ENCODE peak calls at places on chromosomes 7 and 10, in four cellular contexts. C is SK-N-SH, S is skeletal muscle cell, J is neuronal stem cell. E is an unnamed sample.

GRCh38 chr10:1726861-1727260 is 10.5 kb downstream of the ADARB2 start:
- DNase-seq in C (no peak), J (no peak), S (no peak), E (no peak)

GRCh38 chr7:142303650-142304049 is 45.8 kb upstream of the PRSS58 start:
- DNase-seq in S (no peak), J (no peak), C (peak), E (peak)

GRCh38 chr10:59791602-59792001 is 38.3 kb upstream of the MRLN start:
- DNase-seq in S (no peak), C (no peak), J (no peak), E (no peak)

GRCh38 chr10:63133787-63134557 is 844 bp downstream of the NRBF2 start:
- DNase-seq in J (no peak), S (no peak), C (no peak), E (no peak)

GRCh38 chr7:121012170-121012874 is 23.8 kb downstream of the CPED1 start:
- DNase-seq in J (no peak), S (no peak), C (no peak), E (no peak)

GRCh38 chr10:73591578-73591902 is 398 bp upstream of the USP54 start:
- DNase-seq in C (no peak), S (no peak), J (peak), E (no peak)

GRCh38 chr7:148650232-148650858 is 48.4 kb upstream of the CUL1 start:
- DNase-seq in J (no peak), S (peak), C (no peak), E (no peak)

GRCh38 chr7:12713625-12714435 is 26.4 kb downstream of the ARL4A start:
- DNase-seq in C (no peak), J (no peak), S (no peak), E (no peak)

GRCh38 chr10:31353574-31353973 is 34.6 kb downstream of the ZEB1 start:
- DNase-seq in S (peak), C (no peak), J (no peak), E (peak)

GRCh38 chr7:121530251-121531174 is 134.4 kb upstream of the FAM3C start:
- DNase-seq in J (no peak), C (no peak), S (peak), E (no peak)

GRCh38 chr10:78815702-78816334 is 252.9 kb upstream of the ZMIZ1 start:
- DNase-seq in C (no peak), J (no peak), S (no peak), E (no peak)

GRCh38 chr7:17380696-17381662 is 82.5 kb downstream of the AHR start:
- DNase-seq in S (peak), J (no peak), C (no peak), E (no peak)

GRCh38 chr7:40542982-40543741 is 408.4 kb downstream of the SUGCT start:
- DNase-seq in J (no peak), S (no peak), C (peak), E (no peak)

GRCh38 chr10:5434017-5434753 is 21.8 kb downstream of the NET1 start:
- DNase-seq in J (no peak), C (peak), S (peak), E (peak)

GRCh38 chr10:17232276-17232987 is 4.4 kb downstream of the VIM start:
- DNase-seq in S (no peak), J (no peak), C (no peak), E (no peak)
- H3K4me3 ChIP-seq in S (peak), J (peak), C (peak), E (no peak)

GRCh38 chr10:119368991-119369869 is 161.9 kb downstream of the GRK5 start:
- DNase-seq in C (no peak), S (no peak), J (no peak), E (no peak)

GRCh38 chr10:119368581-119368980 is 161.2 kb downstream of the GRK5 start:
- DNase-seq in J (no peak), C (no peak), S (no peak), E (no peak)

GRCh38 chr10:119370046-119370770 is 162.8 kb downstream of the GRK5 start:
- DNase-seq in J (no peak), C (no peak), S (peak), E (no peak)

GRCh38 chr10:119371704-119372663 is 164.6 kb downstream of the GRK5 start:
- DNase-seq in J (no peak), C (no peak), S (no peak), E (no peak)

DNA sequence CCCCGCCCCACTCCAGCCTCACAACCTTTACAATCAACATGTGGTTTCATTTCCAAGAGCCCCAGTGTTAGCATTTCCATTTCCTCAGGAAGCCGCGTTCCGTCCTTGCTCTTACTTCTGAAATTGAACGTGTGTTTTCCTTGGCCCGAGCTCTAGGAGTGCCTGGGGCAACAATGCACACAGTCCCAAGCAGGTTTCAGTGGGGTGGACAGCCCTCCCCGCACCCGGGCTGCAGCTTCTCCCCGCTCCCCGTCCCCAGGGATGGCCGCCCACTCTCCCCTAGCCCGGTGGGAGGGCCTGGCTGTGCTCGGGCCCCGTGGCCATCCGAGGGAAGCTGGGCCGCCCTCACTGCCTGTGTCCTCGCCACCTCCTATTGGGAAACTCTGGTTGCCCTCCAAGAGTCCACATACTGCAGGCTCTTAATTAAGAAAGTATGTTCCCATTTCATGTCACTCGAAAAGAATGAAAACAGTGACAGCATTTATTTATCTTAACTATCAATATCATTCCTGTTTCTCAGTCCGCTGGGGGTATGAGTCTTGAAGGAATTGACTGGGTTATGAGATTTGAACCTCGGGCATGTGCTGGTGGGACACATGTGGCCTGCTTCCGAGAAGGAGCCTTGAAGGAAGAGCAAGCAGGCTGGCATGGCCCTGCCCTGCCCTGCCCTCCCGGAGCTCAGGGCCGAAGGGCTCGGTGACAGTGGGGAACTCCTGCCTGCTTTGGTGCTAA is 163.8 kb downstream of the GRK5 start:
- DNase-seq in C (peak), S (peak), J (no peak), E (no peak)
- H3K4me3 ChIP-seq in C (no peak), S (no peak), J (no peak), E (no peak)

GRCh38 chr10:22478555-22479334 is 133.4 kb downstream of the SPAG6 start:
- DNase-seq in C (no peak), S (no peak), J (no peak), E (no peak)
- H3K4me3 ChIP-seq in C (no peak), S (no peak), J (no peak), E (no peak)

GRCh38 chr10:94364480-94364879 is 1.7 kb upstream of the NOC3L start:
- DNase-seq in S (no peak), C (no peak), J (no peak), E (no peak)

GRCh38 chr10:94358480-94358879 is 4.3 kb downstream of the NOC3L start:
- DNase-seq in C (no peak), J (no peak), S (peak), E (no peak)

GRCh38 chr10:94363251-94363565 is 469 bp upstream of the NOC3L start:
- DNase-seq in C (no peak), S (no peak), J (no peak), E (no peak)

GRCh38 chr10:94362360-94363250 is at the start of gene NOC3L:
- DNase-seq in C (peak), S (peak), J (peak), E (peak)

GRCh38 chr10:94361161-94361794 is 1.5 kb downstream of the NOC3L start:
- DNase-seq in C (peak), J (no peak), S (no peak), E (peak)
- H3K4me3 ChIP-seq in C (peak), J (peak), S (peak), E (peak)

DNA sequence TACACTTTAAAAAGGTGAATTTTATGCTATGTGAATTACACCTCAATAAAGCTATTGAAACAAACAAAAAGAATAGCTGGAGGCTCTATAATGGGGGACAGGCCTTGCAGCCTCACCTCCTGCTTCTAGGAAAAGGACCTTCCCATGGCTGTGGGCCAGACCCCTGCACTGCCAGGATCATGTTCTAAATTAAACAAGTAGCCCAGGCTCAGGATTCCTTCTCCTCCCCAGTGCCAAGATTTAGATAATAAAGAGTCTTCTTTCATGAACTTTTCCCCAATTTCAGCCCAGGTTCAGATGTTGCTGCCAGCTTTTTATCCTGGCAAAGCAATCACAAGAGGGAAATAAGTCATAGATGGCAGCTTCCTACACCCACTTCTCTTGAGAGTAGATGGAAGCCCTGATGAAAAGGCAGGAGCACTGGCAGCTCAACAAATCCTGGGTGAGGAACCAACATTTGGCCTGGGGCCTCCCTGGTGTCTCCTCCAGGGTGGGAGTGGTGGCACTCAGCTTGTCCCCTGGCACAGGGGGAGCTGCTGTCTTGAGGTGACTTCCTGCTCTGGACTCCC is 22.2 kb upstream of the CAMK2B start:
- DNase-seq in C (no peak), J (no peak), S (no peak), E (no peak)
- H3K4me3 ChIP-seq in C (no peak), J (no peak), S (no peak), E (no peak)

GRCh38 chr10:43774234-43774769 is 125.6 kb upstream of the ZNF32 start:
- DNase-seq in C (no peak), S (no peak), J (no peak), E (no peak)

GRCh38 chr10:43775379-43775778 is 126.7 kb upstream of the ZNF32 start:
- DNase-seq in C (no peak), J (no peak), S (no peak), E (no peak)

GRCh38 chr10:43782814-43783213 is 134.1 kb upstream of the ZNF32 start:
- DNase-seq in S (no peak), J (no peak), C (no peak), E (no peak)

GRCh38 chr10:43781480-43782361 is 133.0 kb upstream of the ZNF32 start:
- DNase-seq in S (no peak), C (peak), J (no peak), E (peak)

GRCh38 chr10:43778571-43778970 is 129.9 kb upstream of the ZNF32 start:
- DNase-seq in S (no peak), C (no peak), J (no peak), E (peak)
- H3K4me3 ChIP-seq in S (no peak), C (no peak), J (no peak), E (no peak)

E was measured in Jurkat, Clone E6-1.